ENCODE peak calls at places on chromosomes 5 and 9, in eight cellular contexts. One of them, this sample, is unnamed.

GRCh38 chr9:35828716-35829083 is at the start of gene FAM221B:
- DNase-seq in body of pancreas: peak; percentile 42
- DNase-seq in IMR-90: no peak
- DNase-seq in adrenal gland: no peak
- DNase-seq in HCT116: no peak
- DNase-seq in suprapubic skin: no peak
- DNase-seq in prostate gland: no peak
- DNase-seq in H1: no peak
- DNase-seq in this sample: no peak

GRCh38 chr5:82347213-82347947 is 69.2 kb upstream of the RPS23 start:
- DNase-seq in adrenal gland: peak; percentile 58
- DNase-seq in body of pancreas: no peak
- DNase-seq in HCT116: no peak
- DNase-seq in IMR-90: peak; percentile 90
- DNase-seq in H1: no peak
- DNase-seq in suprapubic skin: no peak
- DNase-seq in prostate gland: no peak
- DNase-seq in this sample: no peak

GRCh38 chr5:43193171-43193951 is 1.3 kb downstream of the NIM1K start:
- DNase-seq in HCT116: peak; percentile 3
- DNase-seq in suprapubic skin: no peak
- DNase-seq in IMR-90: peak; percentile 94
- DNase-seq in H1: no peak
- DNase-seq in body of pancreas: no peak
- DNase-seq in prostate gland: no peak
- DNase-seq in adrenal gland: peak; percentile 62
- DNase-seq in this sample: no peak

GRCh38 chr5:95572016-95572415 is 17.1 kb downstream of the ARSK start:
- DNase-seq in IMR-90: peak; percentile 15
- DNase-seq in body of pancreas: no peak
- DNase-seq in suprapubic skin: no peak
- DNase-seq in HCT116: no peak
- DNase-seq in H1: no peak
- DNase-seq in adrenal gland: no peak
- DNase-seq in prostate gland: no peak
- DNase-seq in this sample: no peak

GRCh38 chr9:126317513-126317912 is 9.1 kb upstream of the MVB12B start:
- DNase-seq in IMR-90: peak; percentile 25
- DNase-seq in adrenal gland: no peak
- DNase-seq in body of pancreas: no peak
- DNase-seq in H1: no peak
- DNase-seq in suprapubic skin: no peak
- DNase-seq in prostate gland: no peak
- DNase-seq in HCT116: no peak
- DNase-seq in this sample: no peak

GRCh38 chr9:121888438-121888775 is 204.7 kb downstream of the TTLL11 start:
- DNase-seq in suprapubic skin: no peak
- DNase-seq in body of pancreas: no peak
- DNase-seq in prostate gland: no peak
- DNase-seq in adrenal gland: peak; percentile 78
- DNase-seq in H1: no peak
- DNase-seq in IMR-90: peak; percentile 85
- DNase-seq in HCT116: no peak
- DNase-seq in this sample: no peak

GRCh38 chr5:16456103-16456832 is 9.3 kb downstream of the ZNF622 start:
- DNase-seq in prostate gland: no peak
- DNase-seq in suprapubic skin: no peak
- DNase-seq in IMR-90: peak; percentile 72
- DNase-seq in H1: no peak
- DNase-seq in adrenal gland: peak; percentile 60
- DNase-seq in body of pancreas: peak; percentile 62
- DNase-seq in HCT116: peak; percentile 49
- DNase-seq in this sample: no peak

GRCh38 chr5:119357815-119358559 is 2.2 kb downstream of the TNFAIP8 start:
- DNase-seq in HCT116: no peak
- DNase-seq in prostate gland: no peak
- DNase-seq in adrenal gland: no peak
- DNase-seq in H1: no peak
- DNase-seq in suprapubic skin: no peak
- DNase-seq in IMR-90: no peak
- DNase-seq in body of pancreas: no peak
- DNase-seq in this sample: no peak

GRCh38 chr5:88787856-88788255 is 95.1 kb downstream of the MEF2C start:
- DNase-seq in body of pancreas: no peak
- DNase-seq in H1: no peak
- DNase-seq in HCT116: no peak
- DNase-seq in adrenal gland: no peak
- DNase-seq in IMR-90: no peak
- DNase-seq in prostate gland: no peak
- DNase-seq in suprapubic skin: no peak
- DNase-seq in this sample: no peak

GRCh38 chr5:68189613-68190012 is 25.9 kb upstream of the PIK3R1 start:
- DNase-seq in adrenal gland: no peak
- DNase-seq in prostate gland: no peak
- DNase-seq in suprapubic skin: no peak
- DNase-seq in HCT116: no peak
- DNase-seq in H1: no peak
- DNase-seq in body of pancreas: no peak
- DNase-seq in IMR-90: no peak
- DNase-seq in this sample: no peak

GRCh38 chr9:929719-930118 is 46.7 kb upstream of the DMRT3 start:
- DNase-seq in IMR-90: no peak
- DNase-seq in adrenal gland: no peak
- DNase-seq in body of pancreas: no peak
- DNase-seq in prostate gland: no peak
- DNase-seq in suprapubic skin: no peak
- DNase-seq in H1: no peak
- DNase-seq in HCT116: no peak
- DNase-seq in this sample: no peak

GRCh38 chr9:18906656-18907395 is 126.2 kb downstream of the SAXO1 start:
- DNase-seq in HCT116: no peak
- DNase-seq in H1: no peak
- DNase-seq in IMR-90: peak; percentile 69
- DNase-seq in suprapubic skin: no peak
- DNase-seq in prostate gland: no peak
- DNase-seq in body of pancreas: no peak
- DNase-seq in adrenal gland: peak; percentile 34
- DNase-seq in this sample: no peak

GRCh38 chr5:68046445-68046844 is 169.1 kb upstream of the PIK3R1 start:
- DNase-seq in prostate gland: no peak
- DNase-seq in suprapubic skin: no peak
- DNase-seq in HCT116: peak; percentile 24
- DNase-seq in adrenal gland: peak; percentile 70
- DNase-seq in IMR-90: peak; percentile 98
- DNase-seq in body of pancreas: no peak
- DNase-seq in H1: no peak
- DNase-seq in this sample: no peak

GRCh38 chr5:82405166-82405565 is 127.0 kb upstream of the RPS23 start:
- DNase-seq in suprapubic skin: no peak
- DNase-seq in H1: no peak
- DNase-seq in HCT116: no peak
- DNase-seq in prostate gland: no peak
- DNase-seq in adrenal gland: no peak
- DNase-seq in body of pancreas: no peak
- DNase-seq in IMR-90: peak; percentile 87
- DNase-seq in this sample: no peak

GRCh38 chr9:87054999-87055686 is 107.8 kb upstream of the GAS1 start:
- DNase-seq in body of pancreas: no peak
- DNase-seq in HCT116: no peak
- DNase-seq in prostate gland: no peak
- DNase-seq in suprapubic skin: no peak
- DNase-seq in IMR-90: no peak
- DNase-seq in H1: no peak
- DNase-seq in adrenal gland: no peak
- DNase-seq in this sample: no peak

GRCh38 chr9:94860678-94861588 is 134.4 kb downstream of the AOPEP start:
- DNase-seq in suprapubic skin: no peak
- DNase-seq in adrenal gland: no peak
- DNase-seq in IMR-90: peak; percentile 89
- DNase-seq in body of pancreas: no peak
- DNase-seq in prostate gland: no peak
- DNase-seq in H1: no peak
- DNase-seq in HCT116: no peak
- DNase-seq in this sample: no peak

GRCh38 chr9:133742251-133742650 is 4.1 kb upstream of the SARDH start:
- DNase-seq in prostate gland: no peak
- DNase-seq in body of pancreas: no peak
- DNase-seq in suprapubic skin: no peak
- DNase-seq in HCT116: no peak
- DNase-seq in IMR-90: no peak
- DNase-seq in adrenal gland: no peak
- DNase-seq in H1: no peak
- DNase-seq in this sample: no peak

GRCh38 chr5:1381370-1382247 is 36.7 kb upstream of the CLPTM1L start:
- DNase-seq in HCT116: no peak
- DNase-seq in adrenal gland: no peak
- DNase-seq in prostate gland: no peak
- DNase-seq in H1: no peak
- DNase-seq in body of pancreas: no peak
- DNase-seq in IMR-90: no peak
- DNase-seq in suprapubic skin: no peak
- DNase-seq in this sample: no peak

GRCh38 chr5:127762412-127762811 is 59.2 kb downstream of the CCDC192 start:
- DNase-seq in HCT116: no peak
- DNase-seq in adrenal gland: no peak
- DNase-seq in suprapubic skin: no peak
- DNase-seq in H1: no peak
- DNase-seq in IMR-90: no peak
- DNase-seq in body of pancreas: no peak
- DNase-seq in prostate gland: no peak
- DNase-seq in this sample: no peak

GRCh38 chr9:137368431-137369110 is 54.4 kb downstream of the EXD3 start:
- DNase-seq in body of pancreas: no peak
- DNase-seq in H1: no peak
- DNase-seq in adrenal gland: no peak
- DNase-seq in IMR-90: no peak
- DNase-seq in suprapubic skin: no peak
- DNase-seq in prostate gland: no peak
- DNase-seq in HCT116: no peak
- DNase-seq in this sample: no peak

GRCh38 chr5:81721049-81721448 is 29.8 kb downstream of the SSBP2 start:
- DNase-seq in body of pancreas: no peak
- DNase-seq in H1: no peak
- DNase-seq in HCT116: no peak
- DNase-seq in adrenal gland: no peak
- DNase-seq in IMR-90: no peak
- DNase-seq in prostate gland: no peak
- DNase-seq in suprapubic skin: no peak
- DNase-seq in this sample: no peak

GRCh38 chr9:136851941-136852663 is at the start of gene MAMDC4:
- DNase-seq in IMR-90: no peak
- DNase-seq in H1: no peak
- DNase-seq in HCT116: no peak
- DNase-seq in prostate gland: no peak
- DNase-seq in body of pancreas: peak; percentile 82
- DNase-seq in suprapubic skin: no peak
- DNase-seq in adrenal gland: peak; percentile 80
- DNase-seq in this sample: no peak

GRCh38 chr9:88746029-88746743 is 211.2 kb downstream of the NXNL2 start:
- DNase-seq in H1: no peak
- DNase-seq in body of pancreas: no peak
- DNase-seq in adrenal gland: peak; percentile 37
- DNase-seq in prostate gland: no peak
- DNase-seq in IMR-90: peak; percentile 95
- DNase-seq in suprapubic skin: no peak
- DNase-seq in HCT116: no peak
- DNase-seq in this sample: no peak

GRCh38 chr9:27413507-27414214 is 110.4 kb upstream of the IFNK start:
- DNase-seq in prostate gland: no peak
- DNase-seq in H1: no peak
- DNase-seq in adrenal gland: no peak
- DNase-seq in body of pancreas: no peak
- DNase-seq in HCT116: no peak
- DNase-seq in IMR-90: no peak
- DNase-seq in suprapubic skin: no peak
- DNase-seq in this sample: no peak
- H3K4me3 ChIP-seq in prostate gland: no peak overlapping the region
- H3K4me3 ChIP-seq in H1: no peak overlapping the region
- H3K4me3 ChIP-seq in adrenal gland: peak overlapping the region; percentile 38
- H3K4me3 ChIP-seq in body of pancreas: no peak overlapping the region
- H3K4me3 ChIP-seq in HCT116: no peak overlapping the region
- H3K4me3 ChIP-seq in IMR-90: peak overlapping the region; percentile 31
- H3K4me3 ChIP-seq in suprapubic skin: peak overlapping the region; percentile 35
- H3K4me3 ChIP-seq in this sample: peak overlapping the region; percentile 28

GRCh38 chr9:21383627-21384026 is 1.6 kb downstream of the IFNA2 start:
- DNase-seq in body of pancreas: no peak
- DNase-seq in prostate gland: no peak
- DNase-seq in H1: no peak
- DNase-seq in HCT116: no peak
- DNase-seq in adrenal gland: no peak
- DNase-seq in IMR-90: no peak
- DNase-seq in suprapubic skin: no peak
- DNase-seq in this sample: no peak
- H3K27me3 ChIP-seq in body of pancreas: no peaks in the 10 kb centered on the region
- H3K27me3 ChIP-seq in prostate gland: peaks cover 2% of the 10 kb centered on the region
- H3K27me3 ChIP-seq in H1: no peaks in the 10 kb centered on the region
- H3K27me3 ChIP-seq in HCT116: no peaks in the 10 kb centered on the region
- H3K27me3 ChIP-seq in adrenal gland: peaks cover 5% of the 10 kb centered on the region
- H3K27me3 ChIP-seq in IMR-90: peaks cover 28% of the 10 kb centered on the region
- H3K27me3 ChIP-seq in suprapubic skin: peaks cover 33% of the 10 kb centered on the region
- H3K27me3 ChIP-seq in this sample: no peaks in the 10 kb centered on the region

GRCh38 chr5:132480546-132481242 is 9.9 kb downstream of the IRF1 start:
- DNase-seq in prostate gland: no peak
- DNase-seq in suprapubic skin: no peak
- DNase-seq in HCT116: no peak
- DNase-seq in body of pancreas: no peak
- DNase-seq in adrenal gland: no peak
- DNase-seq in IMR-90: no peak
- DNase-seq in H1: no peak
- DNase-seq in this sample: no peak
- TF ChIP-seq POLR2A in prostate gland: no peak
- TF ChIP-seq POLR2A in suprapubic skin: no peak
- TF ChIP-seq POLR2A in HCT116: no peak
- TF ChIP-seq POLR2A in body of pancreas: no peak
- TF ChIP-seq POLR2A in adrenal gland: no peak
- TF ChIP-seq POLR2A in IMR-90: peak; percentile 1
- TF ChIP-seq POLR2A in H1: no peak
- TF ChIP-seq POLR2A in this sample: no peak

DNA sequence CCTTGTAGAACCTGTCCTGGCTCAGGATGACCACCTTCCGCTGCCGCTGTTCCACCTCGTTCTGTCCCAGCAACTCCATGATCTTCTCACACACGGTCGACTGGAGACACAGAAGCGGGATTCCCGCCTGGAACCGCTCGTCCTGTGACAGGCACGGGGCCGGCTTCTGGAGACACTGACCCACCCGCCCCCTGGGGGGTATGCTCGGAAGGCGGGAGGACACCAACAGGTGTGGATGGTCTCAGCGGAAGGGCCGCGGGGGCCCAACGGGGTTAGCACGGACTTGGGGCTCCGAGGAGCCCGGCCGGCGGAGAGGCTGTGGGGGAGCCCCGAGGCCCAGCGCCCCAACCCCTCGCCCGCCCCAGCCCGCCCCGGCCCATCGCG is 525 bp downstream of the UCK1 start:
- DNase-seq in IMR-90: peak; percentile 15
- DNase-seq in adrenal gland: peak; percentile 64
- DNase-seq in HCT116: no peak
- DNase-seq in prostate gland: peak; percentile 25
- DNase-seq in suprapubic skin: no peak
- DNase-seq in H1: no peak
- DNase-seq in body of pancreas: peak; percentile 57
- DNase-seq in this sample: no peak
- H3K4me3 ChIP-seq in IMR-90: peak overlapping the region; percentile 95
- H3K4me3 ChIP-seq in adrenal gland: peak overlapping the region; percentile 85
- H3K4me3 ChIP-seq in HCT116: peak overlapping the region; percentile 75
- H3K4me3 ChIP-seq in prostate gland: peak overlapping the region; percentile 99
- H3K4me3 ChIP-seq in suprapubic skin: peak overlapping the region; percentile 79
- H3K4me3 ChIP-seq in H1: peak overlapping the region; percentile 92
- H3K4me3 ChIP-seq in body of pancreas: peak overlapping the region; percentile 97
- H3K4me3 ChIP-seq in this sample: peak overlapping the region; percentile 63

This sample was measured in esophagus squamous epithelium.